ENCODE peak calls at places on chromosome 3, in nine cellular contexts. I is cardiac fibroblast; W is mucosa of descending colon; K is Peyer's patch; M is stimulated activated CD8-positive, alpha-beta memory T cell treated with anti-CD3 and anti-CD28 coated beads, Interleukin-4, amount 100 ng/mL, for 1 hour; Q is IMR-90; L is H54; E is memory B cell; J is pancreas. F is an unnamed sample.

GRCh38 chr3:112813723-112814171 is 32.9 kb downstream of the CD200R1L start:
- DNase-seq in W (peak; percentile 5), E (peak; percentile 30), J (no peak), Q (peak; percentile 62), M (no peak), I (no peak), K (peak; percentile 34), L (no peak), F (no peak)

GRCh38 chr3:134601539-134602439 is 49.0 kb downstream of the KY start:
- DNase-seq in I (peak; percentile 59), J (no peak), E (no peak), K (no peak), Q (peak; percentile 70), L (peak; percentile 21), M (no peak), W (no peak), F (peak; percentile 40)

GRCh38 chr3:43291546-43291945 is 5.2 kb downstream of the SNRK start:
- DNase-seq in K (no peak), J (no peak), W (no peak), I (no peak), M (no peak), L (no peak), E (no peak), Q (no peak), F (peak; percentile 32)

GRCh38 chr3:23671901-23672589 is 133.7 kb upstream of the UBE2E1 start:
- DNase-seq in E (peak; percentile 26), L (no peak), M (no peak), K (no peak), Q (no peak), I (no peak), W (peak; percentile 76), J (no peak), F (no peak)

GRCh38 chr3:185715091-185715490 is 109.8 kb downstream of the IGF2BP2 start:
- DNase-seq in Q (peak; percentile 56), K (no peak), M (no peak), J (no peak), E (no peak), W (peak; percentile 33), I (no peak), L (peak; percentile 53), F (peak; percentile 93)

GRCh38 chr3:42090973-42091731 is at the start of gene TRAK1:
- DNase-seq in K (no peak), J (no peak), E (no peak), W (no peak), L (no peak), I (peak; percentile 85), M (no peak), Q (no peak), F (no peak)

GRCh38 chr3:60198179-60198578 is 1053.1 kb downstream of the FHIT start:
- DNase-seq in L (no peak), Q (no peak), K (no peak), J (no peak), E (no peak), W (no peak), M (no peak), I (no peak), F (no peak)

GRCh38 chr3:155270485-155271342 is 22.8 kb downstream of the STRIT1 start:
- DNase-seq in E (no peak), I (peak; percentile 16), M (no peak), K (no peak), Q (no peak), W (no peak), L (no peak), J (peak; percentile 20), F (no peak)

GRCh38 chr3:76044601-76045600 is 259.6 kb upstream of the ZNF717 start:
- DNase-seq in K (no peak), M (no peak), E (no peak), L (no peak), I (peak; percentile 60), W (peak; percentile 14), Q (peak; percentile 44), J (no peak), F (no peak)

GRCh38 chr3:71104090-71104489 is 479.4 kb downstream of the FOXP1 start:
- DNase-seq in W (no peak), L (no peak), M (no peak), K (no peak), Q (peak; percentile 99), I (peak; percentile 88), J (no peak), E (no peak), F (no peak)

GRCh38 chr3:44050051-44050570 is 191.6 kb upstream of the TOPAZ1 start:
- DNase-seq in E (no peak), K (no peak), L (no peak), W (no peak), Q (no peak), J (no peak), I (no peak), M (no peak), F (no peak)

GRCh38 chr3:141544697-141545096 is 57.9 kb downstream of the RASA2 start:
- DNase-seq in W (peak; percentile 56), Q (no peak), M (no peak), E (no peak), K (no peak), J (no peak), I (no peak), L (no peak), F (no peak)

GRCh38 chr3:124843068-124843467 is 44.1 kb downstream of the ITGB5 start:
- DNase-seq in E (no peak), J (no peak), K (no peak), Q (no peak), I (no peak), M (no peak), L (no peak), W (no peak), F (no peak)

GRCh38 chr3:129599607-129600006 is 6.9 kb downstream of the PLXND1 start:
- DNase-seq in Q (peak; percentile 82), E (no peak), W (no peak), L (peak; percentile 98), I (peak; percentile 90), M (no peak), K (no peak), J (no peak), F (peak; percentile 53)

F was measured in NCI-H226.